ENCODE peak calls at places on chromosome 20, in four cellular contexts. D is HL-60, C is adrenal gland, J is heart right ventricle. L is an unnamed sample.

GRCh38 chr20:50675671-50676376 is 15.5 kb downstream of the RIPOR3 start:
- DNase-seq in D (no peak), C (peak; percentile 38), J (no peak), L (no peak)

GRCh38 chr20:50277460-50278376 is 87.1 kb downstream of the CEBPB start:
- DNase-seq in D (no peak), C (peak; percentile 22), J (no peak), L (no peak)

GRCh38 chr20:7772376-7772775 is 167.9 kb downstream of the HAO1 start:
- DNase-seq in D (no peak), C (no peak), J (no peak), L (no peak)

GRCh38 chr20:13995086-13995665 is at the start of gene MACROD2:
- DNase-seq in D (peak; percentile 92), C (peak; percentile 95), J (peak; percentile 76), L (peak; percentile 90)

GRCh38 chr20:8223096-8223870 is 91.2 kb downstream of the PLCB1 start:
- DNase-seq in D (no peak), C (no peak), J (no peak), L (no peak)

GRCh38 chr20:16528078-16528477 is 45.2 kb downstream of the KIF16B start:
- DNase-seq in D (no peak), C (peak; percentile 88), J (no peak), L (no peak)

GRCh38 chr20:63525968-63526367 is 5.4 kb downstream of the PPDPF start:
- DNase-seq in D (no peak), C (no peak), J (no peak), L (no peak)

GRCh38 chr20:32484221-32485125 is 100.7 kb downstream of the NOL4L start:
- DNase-seq in D (peak; percentile 36), C (peak; percentile 58), J (no peak), L (no peak)

GRCh38 chr20:11234181-11234969 is 560.6 kb upstream of the JAG1 start:
- DNase-seq in D (no peak), C (no peak), J (no peak), L (no peak)

GRCh38 chr20:63072231-63072791 is 65.5 kb upstream of the BHLHE23 start:
- DNase-seq in D (no peak), C (no peak), J (no peak), L (no peak)

GRCh38 chr20:57505991-57506390 is 18.9 kb downstream of the CTCFL start:
- DNase-seq in D (no peak), C (no peak), J (no peak), L (no peak)

GRCh38 chr20:50431066-50431450 is 79.1 kb upstream of the PTPN1 start:
- DNase-seq in D (no peak), C (no peak), J (no peak), L (peak; percentile 67)

GRCh38 chr20:63740501-63741353 is 1.2 kb downstream of the SLC2A4RG start:
- DNase-seq in D (peak; percentile 91), C (peak; percentile 95), J (peak; percentile 93), L (peak; percentile 95)

GRCh38 chr20:4713401-4713800 is 8.3 kb upstream of the PRND start:
- DNase-seq in D (no peak), C (no peak), J (no peak), L (no peak)

GRCh38 chr20:39245685-39246311 is 283.7 kb downstream of the DHX35 start:
- DNase-seq in D (no peak), C (no peak), J (no peak), L (no peak)

GRCh38 chr20:3704085-3704484 is 8.3 kb downstream of the SIGLEC1 start:
- DNase-seq in D (no peak), C (no peak), J (no peak), L (no peak)

GRCh38 chr20:17369506-17369905 is 142.7 kb downstream of the PCSK2 start:
- DNase-seq in D (no peak), C (no peak), J (no peak), L (no peak)

GRCh38 chr20:50762045-50762422 is 30.7 kb downstream of the PARD6B start:
- DNase-seq in D (no peak), C (peak; percentile 29), J (no peak), L (peak; percentile 19)

GRCh38 chr20:49405062-49405683 is 77.3 kb downstream of the KCNB1 start:
- DNase-seq in D (no peak), C (no peak), J (no peak), L (no peak)

GRCh38 chr20:62615750-62616251 is 26.5 kb upstream of the SLCO4A1 start:
- DNase-seq in D (no peak), C (no peak), J (no peak), L (no peak)

GRCh38 chr20:53613748-53614147 is 20.1 kb upstream of the ZNF217 start:
- DNase-seq in D (no peak), C (no peak), J (no peak), L (no peak)

GRCh38 chr20:53608456-53609413 is 15.1 kb upstream of the ZNF217 start:
- DNase-seq in D (peak; percentile 38), C (no peak), J (peak; percentile 41), L (no peak)

GRCh38 chr20:53608071-53608455 is 14.4 kb upstream of the ZNF217 start:
- DNase-seq in D (no peak), C (no peak), J (no peak), L (no peak)

GRCh38 chr20:53609501-53610445 is 16.1 kb upstream of the ZNF217 start:
- DNase-seq in D (peak; percentile 90), C (peak; percentile 33), J (no peak), L (peak; percentile 18)

DNA sequence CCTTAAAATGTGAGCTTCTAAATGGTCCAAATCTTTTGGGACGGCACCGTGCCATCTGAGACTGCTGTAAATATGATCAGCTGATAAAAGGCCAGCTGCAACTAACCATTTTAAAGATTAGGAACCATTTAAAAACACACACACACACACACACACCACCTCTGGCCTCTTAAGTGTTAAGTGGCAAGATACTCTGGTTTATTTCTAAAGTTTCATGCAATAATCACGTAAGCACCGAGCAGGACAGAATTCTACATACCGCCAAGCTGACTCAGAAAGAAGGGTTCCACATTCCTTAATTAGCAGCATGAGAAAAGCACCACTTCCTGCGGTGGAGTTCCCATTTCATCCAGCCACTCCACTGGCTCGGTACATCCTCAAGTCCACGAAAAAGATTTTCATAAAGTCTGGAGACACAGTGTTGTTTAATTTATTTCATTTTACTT is 17.8 kb upstream of the ZNF217 start:
- DNase-seq in D (no peak), C (no peak), J (peak; percentile 29), L (no peak)
- H3K4me3 ChIP-seq in D (no peak overlapping the region), C (no peak overlapping the region), J (no peak overlapping the region), L (no peak overlapping the region)

GRCh38 chr20:46761566-46761965 is 52.1 kb downstream of the SLC2A10 start:
- DNase-seq in D (no peak), C (no peak), J (no peak), L (no peak)

GRCh38 chr20:46757754-46758678 is 48.6 kb downstream of the SLC2A10 start:
- DNase-seq in D (peak; percentile 62), C (peak; percentile 37), J (peak; percentile 35), L (peak; percentile 53)

GRCh38 chr20:46757135-46757534 is 47.7 kb downstream of the SLC2A10 start:
- DNase-seq in D (no peak), C (no peak), J (no peak), L (no peak)

GRCh38 chr20:46756419-46756818 is 47.0 kb downstream of the SLC2A10 start:
- DNase-seq in D (no peak), C (no peak), J (no peak), L (no peak)

GRCh38 chr20:46758929-46759669 is 49.6 kb downstream of the SLC2A10 start:
- DNase-seq in D (no peak), C (no peak), J (no peak), L (no peak)
- H3K27me3 ChIP-seq in D (no peaks in the 10 kb centered on the region), C (no peaks in the 10 kb centered on the region), J (peaks cover 9% of the 10 kb centered on the region), L (no peaks in the 10 kb centered on the region)

GRCh38 chr20:2224246-2224645 is 71.6 kb upstream of the TGM3 start:
- DNase-seq in D (no peak), C (no peak), J (no peak), L (no peak)

GRCh38 chr20:2234788-2235187 is 61.0 kb upstream of the TGM3 start:
- DNase-seq in D (no peak), C (no peak), J (no peak), L (no peak)

GRCh38 chr20:2230671-2231488 is 64.9 kb upstream of the TGM3 start:
- DNase-seq in D (no peak), C (no peak), J (no peak), L (no peak)

GRCh38 chr20:2228926-2229325 is 66.9 kb upstream of the TGM3 start:
- DNase-seq in D (no peak), C (no peak), J (no peak), L (no peak)
- TF ChIP-seq CTCF in D (no peak), C (no peak), J (no peak), L (no peak)

DNA sequence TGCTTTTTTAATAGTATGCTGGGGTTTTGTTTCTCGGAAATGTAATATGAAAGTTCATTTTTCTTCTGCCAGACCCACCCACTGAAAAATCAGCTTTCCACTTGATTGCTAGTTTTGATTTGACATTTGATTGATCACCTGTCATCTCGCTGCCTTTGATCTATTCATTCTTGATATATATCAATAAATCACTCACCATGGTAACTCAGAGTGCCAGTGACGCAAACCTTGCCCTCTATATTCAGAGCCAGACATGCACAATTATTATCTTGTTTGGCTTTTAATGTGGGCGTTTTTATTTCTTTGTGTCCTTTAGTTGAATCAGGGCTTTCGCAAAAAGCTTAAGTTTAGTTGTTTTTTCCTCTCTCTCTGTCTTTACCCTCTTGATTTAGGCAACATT is 2.0 kb downstream of the TSHZ2 start:
- DNase-seq in D (no peak), C (peak; percentile 73), J (no peak), L (no peak)
- H3K4me3 ChIP-seq in D (no peak overlapping the region), C (peak overlapping the region; percentile 90), J (no peak overlapping the region), L (peak overlapping the region; percentile 66)